ENCODE peak calls at places on chromosomes 12 and 14, in eight cellular contexts. X is pancreas; Q is endodermal cell; M is esophagus muscularis mucosa; O is CD4-positive, CD25-positive, alpha-beta regulatory T cell; U is ovary; F is A549; H is PC-3. I is an unnamed sample. For H3K4me1, the result is how much of the 10 kb centered on the place peaks cover.

GRCh38 chr14:29810657-29811056 is 117.0 kb downstream of the PRKD1 start:
- DNase-seq in X (no peak), Q (no peak), M (no peak), O (no peak), U (no peak), F (no peak), H (peak), I (peak)

GRCh38 chr12:100293017-100293416 is 26.0 kb downstream of the SCYL2 start:
- DNase-seq in X (no peak), Q (no peak), M (no peak), O (no peak), U (no peak), F (no peak), H (no peak), I (no peak)

GRCh38 chr14:91264151-91265150 is 19.9 kb upstream of the GPR68 start:
- DNase-seq in X (peak), Q (peak), M (no peak), O (no peak), U (no peak), F (no peak), H (peak), I (no peak)

GRCh38 chr14:95520346-95520745 is 3.9 kb upstream of the SYNE3 start:
- DNase-seq in X (no peak), Q (no peak), M (no peak), O (peak), U (no peak), F (no peak), H (no peak), I (no peak)

GRCh38 chr12:16599081-16599480 is 6.9 kb downstream of the LMO3 start:
- DNase-seq in X (no peak), Q (no peak), M (no peak), O (no peak), U (no peak), F (no peak), H (no peak), I (no peak)

GRCh38 chr12:48001426-48002178 is 2.7 kb downstream of the COL2A1 start:
- DNase-seq in X (peak), Q (peak), M (no peak), O (no peak), U (peak), F (peak), H (peak), I (peak)

GRCh38 chr14:73460691-73461127 is 2.4 kb upstream of the NUMB start:
- DNase-seq in X (no peak), Q (peak), M (no peak), O (no peak), U (no peak), F (no peak), H (peak), I (peak)

GRCh38 chr12:87140257-87140656 is 884.1 kb upstream of the MGAT4C start:
- DNase-seq in X (no peak), Q (no peak), M (no peak), O (no peak), U (no peak), F (no peak), H (no peak), I (no peak)

GRCh38 chr12:29769162-29769820 is 14.5 kb downstream of the TMTC1 start:
- DNase-seq in X (no peak), Q (no peak), M (no peak), O (no peak), U (no peak), F (no peak), H (peak), I (peak)

GRCh38 chr12:103771466-103771865 is 69.6 kb downstream of the NT5DC3 start:
- DNase-seq in X (no peak), Q (peak), M (no peak), O (no peak), U (peak), F (peak), H (peak), I (peak)

GRCh38 chr12:121142171-121142950 is 9.7 kb downstream of the P2RX7 start:
- DNase-seq in X (no peak), Q (no peak), M (no peak), O (no peak), U (no peak), F (no peak), H (no peak), I (no peak)

GRCh38 chr14:55373784-55374725 is 37.6 kb downstream of the ATG14 start:
- DNase-seq in X (no peak), Q (no peak), M (no peak), O (peak), U (no peak), F (no peak), H (peak), I (no peak)

GRCh38 chr12:66304296-66304915 is 2.1 kb downstream of the HELB start:
- DNase-seq in X (no peak), Q (no peak), M (no peak), O (peak), U (no peak), F (no peak), H (no peak), I (no peak)

GRCh38 chr12:6536894-6537579 is 2.7 kb downstream of the GAPDH start:
- DNase-seq in X (no peak), Q (peak), M (no peak), O (no peak), U (no peak), F (no peak), H (no peak), I (peak)

GRCh38 chr12:96587691-96588090 is 98.3 kb downstream of the CFAP54 start:
- DNase-seq in X (no peak), Q (no peak), M (no peak), O (no peak), U (no peak), F (no peak), H (peak), I (no peak)

GRCh38 chr12:12338528-12339168 is 11.4 kb downstream of the MANSC1 start:
- DNase-seq in X (no peak), Q (no peak), M (no peak), O (no peak), U (no peak), F (no peak), H (peak), I (no peak)

GRCh38 chr12:69497308-69498026 is 27.3 kb downstream of the FRS2 start:
- DNase-seq in X (no peak), Q (no peak), M (no peak), O (peak), U (no peak), F (no peak), H (no peak), I (no peak)

GRCh38 chr12:113231275-113232231 is 10.3 kb downstream of the TPCN1 start:
- DNase-seq in X (no peak), Q (peak), M (no peak), O (no peak), U (no peak), F (no peak), H (no peak), I (no peak)

GRCh38 chr14:99229654-99230215 is 42.3 kb downstream of the BCL11B start:
- DNase-seq in X (no peak), Q (no peak), M (no peak), O (peak), U (no peak), F (no peak), H (no peak), I (no peak)

GRCh38 chr12:106696861-106697417 is 77.5 kb upstream of the RIC8B start:
- DNase-seq in X (no peak), Q (peak), M (no peak), O (no peak), U (no peak), F (no peak), H (no peak), I (no peak)

GRCh38 chr14:34059037-34059924 is 108.4 kb upstream of the EGLN3 start:
- DNase-seq in X (no peak), Q (no peak), M (peak), O (no peak), U (no peak), F (no peak), H (no peak), I (no peak)

GRCh38 chr12:123445388-123446344 is 9.2 kb upstream of the RILPL2 start:
- DNase-seq in X (no peak), Q (no peak), M (no peak), O (peak), U (no peak), F (no peak), H (peak), I (no peak)

GRCh38 chr12:124695861-124696260 is 128.4 kb upstream of the NCOR2 start:
- DNase-seq in X (no peak), Q (peak), M (no peak), O (no peak), U (no peak), F (no peak), H (peak), I (peak)

GRCh38 chr12:100959481-100959880 is 164.9 kb downstream of the ANO4 start:
- DNase-seq in X (no peak), Q (no peak), M (no peak), O (no peak), U (no peak), F (no peak), H (peak), I (peak)

GRCh38 chr12:1083888-1084262 is 92.9 kb downstream of the ERC1 start:
- DNase-seq in X (no peak), Q (no peak), M (no peak), O (no peak), U (no peak), F (no peak), H (peak), I (peak)

GRCh38 chr12:113896194-113896593 is 69.9 kb downstream of the RBM19 start:
- DNase-seq in X (no peak), Q (peak), M (no peak), O (no peak), U (no peak), F (no peak), H (no peak), I (no peak)

GRCh38 chr12:107598906-107599305 is 86.7 kb upstream of the PWP1 start:
- DNase-seq in X (no peak), Q (no peak), M (no peak), O (no peak), U (no peak), F (no peak), H (no peak), I (no peak)

GRCh38 chr12:108425238-108425795 is 86.2 kb upstream of the CMKLR1 start:
- DNase-seq in X (no peak), Q (peak), M (no peak), O (no peak), U (no peak), F (no peak), H (no peak), I (no peak)

GRCh38 chr12:11807453-11807852 is 158.0 kb downstream of the ETV6 start:
- DNase-seq in X (no peak), Q (no peak), M (no peak), O (peak), U (no peak), F (no peak), H (no peak), I (no peak)

GRCh38 chr12:32603858-32604257 is 75.2 kb upstream of the DNM1L start:
- DNase-seq in X (no peak), Q (no peak), M (no peak), O (peak), U (no peak), F (no peak), H (peak), I (no peak)

GRCh38 chr14:74179775-74180354 is 59.4 kb upstream of the VSX2 start:
- DNase-seq in X (no peak), Q (no peak), M (no peak), O (no peak), U (no peak), F (no peak), H (no peak), I (no peak)

GRCh38 chr14:81303258-81303935 is 82.6 kb upstream of the GTF2A1 start:
- DNase-seq in X (peak), Q (no peak), M (no peak), O (peak), U (no peak), F (no peak), H (peak), I (peak)

GRCh38 chr14:80586116-80586515 is 355.4 kb downstream of the CEP128 start:
- DNase-seq in X (no peak), Q (peak), M (no peak), O (no peak), U (no peak), F (no peak), H (no peak), I (no peak)

GRCh38 chr12:122834229-122834920 is 882 bp upstream of the HIP1R start:
- DNase-seq in X (no peak), Q (peak), M (no peak), O (peak), U (peak), F (peak), H (peak), I (peak)

GRCh38 chr12:52081263-52081733 is 1.8 kb downstream of the SMIM41 start:
- DNase-seq in X (peak), Q (no peak), M (no peak), O (peak), U (peak), F (no peak), H (no peak), I (no peak)

DNA sequence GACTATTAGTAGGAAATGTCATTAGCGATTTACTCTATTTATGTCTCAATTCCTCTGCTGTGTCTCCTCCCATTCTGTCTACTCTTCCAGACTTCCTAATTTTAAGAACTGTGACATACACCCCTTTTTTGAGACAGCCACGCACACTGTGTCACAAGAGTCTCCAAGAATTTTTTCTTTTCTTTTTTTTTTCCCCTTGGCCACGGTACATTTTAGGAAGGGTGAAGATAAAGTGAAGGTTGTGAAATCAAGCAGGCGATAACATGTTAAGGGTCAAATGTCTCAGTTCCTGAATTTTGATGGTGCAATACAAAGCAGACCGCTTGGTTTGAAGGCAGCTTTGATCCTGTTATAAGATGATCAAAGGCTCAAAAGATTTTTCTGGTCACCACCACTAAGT is 4.3 kb downstream of the OLR1 start:
- DNase-seq in X (no peak), Q (no peak), M (no peak), O (no peak), U (no peak), F (no peak), H (no peak), I (no peak)
- H3K4me1 ChIP-seq in X (under half), Q (under half), M (under half), O (under half), U (under half), F (under half), H (under half), I (under half)

DNA sequence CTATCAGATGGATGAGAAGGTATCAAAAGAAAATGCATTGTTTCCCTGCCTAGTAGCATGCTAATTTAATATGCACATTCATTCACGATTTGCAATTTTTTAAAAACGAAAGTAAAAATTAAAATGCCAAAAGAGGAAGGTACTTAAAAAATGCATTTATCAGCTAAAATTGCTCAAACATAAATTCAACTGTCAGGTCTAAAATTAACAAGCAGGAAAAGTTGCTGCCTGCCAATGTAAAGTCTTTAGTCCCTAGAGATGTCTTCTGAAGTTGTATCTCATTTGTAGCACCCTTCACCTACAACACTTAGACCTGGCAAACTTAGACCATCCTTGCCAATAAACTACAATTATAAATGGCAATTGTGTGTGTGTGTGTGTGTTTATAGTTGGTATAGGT is 7.8 kb downstream of the ATF7 start:
- DNase-seq in X (no peak), Q (no peak), M (no peak), O (peak), U (no peak), F (no peak), H (no peak), I (no peak)
- H3K27ac ChIP-seq in X (no peak), Q (no peak), M (peak), O (peak), U (peak), F (no peak), H (no peak), I (no peak)

GRCh38 chr12:132337557-132337956 is 8.2 kb upstream of the GALNT9 start:
- DNase-seq in X (no peak), Q (no peak), M (no peak), O (no peak), U (no peak), F (no peak), H (no peak), I (no peak)
- H3K4me1 ChIP-seq in X (under half), Q (under half), M (under half), O (under half), U (under half), F (under half), H (under half), I (under half)

DNA sequence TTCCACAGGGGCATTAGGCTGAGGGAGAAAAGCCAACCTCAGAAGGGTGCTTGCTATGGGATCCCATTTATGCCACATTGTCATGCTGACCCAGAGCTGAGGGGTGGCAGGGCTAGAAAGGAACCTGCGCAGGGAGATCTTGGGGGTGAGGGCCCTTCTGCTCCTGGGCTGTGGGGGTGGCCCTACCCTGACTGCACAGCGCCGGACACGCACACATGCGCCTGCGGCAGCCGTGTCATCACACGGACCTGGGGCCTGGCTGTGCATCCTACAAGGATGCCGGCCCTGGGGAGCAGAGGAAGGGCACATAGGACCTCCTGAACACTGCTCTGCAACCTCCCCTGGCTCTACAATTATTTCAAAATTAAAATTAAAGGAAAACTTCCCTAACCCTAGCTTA is 6.9 kb downstream of the CDCA4 start:
- DNase-seq in X (no peak), Q (no peak), M (no peak), O (no peak), U (no peak), F (no peak), H (no peak), I (no peak)
- H3K27ac ChIP-seq in X (no peak), Q (no peak), M (no peak), O (peak), U (no peak), F (no peak), H (no peak), I (no peak)

GRCh38 chr14:75459791-75460190 is 32.0 kb downstream of the JDP2 start:
- DNase-seq in X (no peak), Q (no peak), M (no peak), O (no peak), U (no peak), F (no peak), H (no peak), I (no peak)

GRCh38 chr14:75458305-75458704 is 30.5 kb downstream of the JDP2 start:
- DNase-seq in X (no peak), Q (no peak), M (no peak), O (no peak), U (no peak), F (no peak), H (no peak), I (no peak)

GRCh38 chr14:75457648-75458165 is 29.9 kb downstream of the JDP2 start:
- DNase-seq in X (no peak), Q (peak), M (no peak), O (no peak), U (no peak), F (no peak), H (no peak), I (no peak)

GRCh38 chr14:75460402-75460801 is 32.6 kb downstream of the JDP2 start:
- DNase-seq in X (no peak), Q (no peak), M (no peak), O (no peak), U (no peak), F (no peak), H (peak), I (no peak)

GRCh38 chr14:75459099-75459741 is 31.4 kb downstream of the JDP2 start:
- DNase-seq in X (no peak), Q (peak), M (no peak), O (peak), U (no peak), F (no peak), H (no peak), I (peak)
- H3K4me1 ChIP-seq in X (under half), Q (under half), M (half or more), O (under half), U (under half), F (under half), H (under half), I (under half)

GRCh38 chr12:82758743-82759142 is 72.0 kb downstream of the TMTC2 start:
- DNase-seq in X (no peak), Q (no peak), M (no peak), O (peak), U (no peak), F (no peak), H (no peak), I (no peak)
- H3K27ac ChIP-seq in X (no peak), Q (no peak), M (no peak), O (no peak), U (no peak), F (no peak), H (no peak), I (no peak)

DNA sequence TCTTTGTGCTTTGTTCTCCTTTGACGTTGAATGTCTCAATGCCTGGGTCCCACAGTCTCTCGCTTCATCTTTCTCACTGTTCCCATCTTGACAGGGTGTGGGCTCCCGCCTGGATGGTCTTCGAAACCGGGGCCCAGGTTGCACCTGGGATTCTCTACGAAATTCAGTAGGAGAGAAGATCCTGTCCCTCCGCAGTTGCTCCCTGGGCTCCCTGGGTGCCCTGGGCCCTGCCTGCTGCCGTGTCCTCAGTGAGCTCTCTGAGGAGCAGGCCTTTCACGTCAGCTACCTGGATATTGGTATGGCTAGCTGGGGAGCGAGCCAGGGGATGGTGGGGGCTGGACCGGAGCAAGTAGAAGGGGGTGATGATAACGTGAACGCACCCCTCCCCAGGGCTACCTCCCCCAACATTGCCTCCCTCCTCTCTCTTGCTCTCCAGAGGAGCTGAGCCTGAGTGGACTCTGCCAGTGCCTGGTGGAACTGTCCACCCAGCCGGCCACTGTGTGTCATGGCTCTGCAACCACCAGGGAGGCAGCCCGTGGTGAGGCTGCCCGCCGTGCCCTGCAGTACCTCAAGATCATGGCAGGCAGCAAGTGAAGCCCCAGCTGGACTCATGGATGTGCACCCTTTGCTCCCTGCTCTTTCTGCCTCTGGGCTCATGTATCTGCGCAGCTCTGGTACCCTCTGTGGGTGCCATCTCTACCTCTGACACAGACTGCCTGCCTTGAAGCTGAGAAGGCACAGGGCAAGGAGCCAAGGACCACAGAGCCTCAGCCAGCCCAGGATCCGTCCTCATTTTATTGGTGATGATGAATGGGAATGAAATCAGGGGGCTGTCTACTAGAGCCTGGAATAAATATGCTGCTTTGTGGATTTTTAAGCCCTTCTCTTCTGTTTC is 1.5 kb downstream of the NPFF start:
- DNase-seq in X (no peak), Q (no peak), M (no peak), O (no peak), U (no peak), F (no peak), H (peak), I (no peak)
- H3K4me1 ChIP-seq in X (under half), Q (under half), M (under half), O (under half), U (under half), F (under half), H (under half), I (under half)